ENCODE peak calls at places on chromosomes 11 and 22, in nine cellular contexts. H, J, E, O, U, F, K, Z and B are unnamed samples.

GRCh38 chr22:22952531-22953295 is 65.1 kb downstream of the IGLL5 start:
- DNase-seq in H (no peak), J (no peak), E (no peak), O (no peak), U (no peak), F (no peak), K (no peak), Z (no peak), B (no peak)

GRCh38 chr22:48926663-48927062 is 901.0 kb downstream of the BRD1 start:
- DNase-seq in H (no peak), J (no peak), E (no peak), O (peak), U (peak), F (no peak), K (no peak), Z (no peak), B (no peak)

GRCh38 chr11:2813141-2813908 is 72.2 kb downstream of the CDKN1C start:
- DNase-seq in H (no peak), J (no peak), E (no peak), O (no peak), U (no peak), F (no peak), K (no peak), Z (peak), B (no peak)

GRCh38 chr11:94500181-94500580 is 6.4 kb downstream of the ANKRD49 start:
- DNase-seq in H (no peak), J (no peak), E (no peak), O (no peak), U (no peak), F (no peak), K (no peak), Z (no peak), B (no peak)

GRCh38 chr11:134741453-134742227 is 329.6 kb upstream of the B3GAT1 start:
- DNase-seq in H (peak), J (no peak), E (no peak), O (no peak), U (no peak), F (no peak), K (no peak), Z (no peak), B (no peak)

GRCh38 chr11:116962108-116962507 is 124.7 kb upstream of the APOA1 start:
- DNase-seq in H (no peak), J (no peak), E (no peak), O (no peak), U (no peak), F (no peak), K (no peak), Z (no peak), B (no peak)

GRCh38 chr11:13595166-13595565 is 73.3 kb upstream of the FAR1 start:
- DNase-seq in H (no peak), J (no peak), E (no peak), O (no peak), U (no peak), F (no peak), K (no peak), Z (no peak), B (peak)

GRCh38 chr22:27274770-27275449 is 526.6 kb downstream of the MN1 start:
- DNase-seq in H (no peak), J (no peak), E (no peak), O (no peak), U (no peak), F (no peak), K (no peak), Z (no peak), B (no peak)

GRCh38 chr11:123478352-123478986 is 48.4 kb downstream of the GRAMD1B start:
- DNase-seq in H (peak), J (peak), E (peak), O (peak), U (no peak), F (no peak), K (no peak), Z (no peak), B (peak)

GRCh38 chr22:24067587-24068376 is 56.7 kb downstream of the CABIN1 start:
- DNase-seq in H (no peak), J (no peak), E (no peak), O (peak), U (no peak), F (no peak), K (peak), Z (peak), B (no peak)

GRCh38 chr22:32665676-32666075 is 135.8 kb upstream of the TIMP3 start:
- DNase-seq in H (no peak), J (no peak), E (no peak), O (no peak), U (no peak), F (no peak), K (no peak), Z (no peak), B (no peak)

GRCh38 chr11:26276798-26277424 is 55.0 kb upstream of the ANO3 start:
- DNase-seq in H (no peak), J (peak), E (peak), O (peak), U (no peak), F (peak), K (no peak), Z (no peak), B (peak)

GRCh38 chr11:124098142-124098541 is 17.1 kb upstream of the VWA5A start:
- DNase-seq in H (no peak), J (no peak), E (no peak), O (no peak), U (no peak), F (no peak), K (no peak), Z (no peak), B (no peak)

GRCh38 chr22:28904211-28904808 is 20.9 kb downstream of the ZNRF3 start:
- DNase-seq in H (no peak), J (no peak), E (no peak), O (no peak), U (no peak), F (no peak), K (no peak), Z (no peak), B (no peak)

GRCh38 chr11:11252403-11252802 is 100.6 kb downstream of the CSNK2A3 start:
- DNase-seq in H (no peak), J (no peak), E (no peak), O (no peak), U (no peak), F (no peak), K (no peak), Z (no peak), B (no peak)

GRCh38 chr22:23053912-23054530 is 16.3 kb upstream of the GNAZ start:
- DNase-seq in H (no peak), J (no peak), E (no peak), O (no peak), U (peak), F (no peak), K (peak), Z (peak), B (no peak)

GRCh38 chr11:8963569-8964323 is 496 bp downstream of the TMEM9B start:
- DNase-seq in H (peak), J (peak), E (no peak), O (peak), U (peak), F (peak), K (peak), Z (peak), B (peak)

GRCh38 chr22:38974826-38975175 is 7.3 kb upstream of the APOBEC3B start:
- DNase-seq in H (no peak), J (no peak), E (no peak), O (no peak), U (no peak), F (no peak), K (no peak), Z (no peak), B (no peak)

GRCh38 chr11:93686812-93687211 is 25.3 kb downstream of the CEP295 start:
- DNase-seq in H (no peak), J (no peak), E (no peak), O (no peak), U (no peak), F (no peak), K (no peak), Z (no peak), B (no peak)

GRCh38 chr11:67372993-67373915 is at the start of gene CLCF1:
- DNase-seq in H (peak), J (no peak), E (peak), O (peak), U (no peak), F (no peak), K (no peak), Z (peak), B (peak)

GRCh38 chr22:24105661-24106060 is 75.6 kb upstream of the SUSD2 start:
- DNase-seq in H (no peak), J (no peak), E (no peak), O (no peak), U (no peak), F (no peak), K (no peak), Z (peak), B (no peak)

GRCh38 chr11:3840870-3841425 is at the start of gene RHOG:
- DNase-seq in H (peak), J (peak), E (peak), O (peak), U (peak), F (peak), K (peak), Z (peak), B (peak)

GRCh38 chr11:84857746-84858145 is 769.4 kb downstream of the DLG2 start:
- DNase-seq in H (no peak), J (no peak), E (no peak), O (no peak), U (no peak), F (no peak), K (no peak), Z (no peak), B (no peak)

GRCh38 chr22:26903030-26903856 is 245.9 kb downstream of the MIAT start:
- DNase-seq in H (no peak), J (no peak), E (peak), O (no peak), U (no peak), F (no peak), K (no peak), Z (no peak), B (no peak)

GRCh38 chr11:14703731-14704130 is 60.1 kb downstream of the PDE3B start:
- DNase-seq in H (no peak), J (no peak), E (no peak), O (no peak), U (no peak), F (no peak), K (no peak), Z (no peak), B (no peak)

GRCh38 chr11:71489311-71490043 is 36.5 kb downstream of the NADSYN1 start:
- DNase-seq in H (no peak), J (no peak), E (no peak), O (peak), U (no peak), F (peak), K (peak), Z (no peak), B (peak)

GRCh38 chr22:37782340-37783168 is 25.2 kb upstream of the GCAT start:
- DNase-seq in H (no peak), J (no peak), E (no peak), O (no peak), U (no peak), F (no peak), K (no peak), Z (no peak), B (peak)

GRCh38 chr11:124536520-124536919 is 6.9 kb downstream of the OR8B12 start:
- DNase-seq in H (peak), J (peak), E (no peak), O (no peak), U (no peak), F (no peak), K (no peak), Z (peak), B (no peak)

GRCh38 chr11:19946681-19947080 is 213.6 kb downstream of the DBX1 start:
- DNase-seq in H (no peak), J (no peak), E (no peak), O (no peak), U (no peak), F (no peak), K (no peak), Z (no peak), B (no peak)

GRCh38 chr11:120337133-120337895 is 1.1 kb downstream of the ARHGEF12 start:
- DNase-seq in H (peak), J (peak), E (peak), O (no peak), U (no peak), F (no peak), K (no peak), Z (peak), B (no peak)

GRCh38 chr11:88338223-88338661 is 706 bp upstream of the CTSC start:
- DNase-seq in H (peak), J (peak), E (peak), O (peak), U (no peak), F (no peak), K (no peak), Z (peak), B (peak)

GRCh38 chr11:71153005-71153395 is 99.4 kb downstream of the SHANK2 start:
- DNase-seq in H (no peak), J (no peak), E (peak), O (no peak), U (no peak), F (no peak), K (peak), Z (peak), B (no peak)

GRCh38 chr11:65978391-65979238 is 17.1 kb downstream of the SART1 start:
- DNase-seq in H (no peak), J (no peak), E (no peak), O (no peak), U (no peak), F (no peak), K (no peak), Z (no peak), B (no peak)

GRCh38 chr11:65976216-65977176 is 15.0 kb downstream of the SART1 start:
- DNase-seq in H (no peak), J (no peak), E (peak), O (no peak), U (no peak), F (no peak), K (no peak), Z (no peak), B (no peak)

GRCh38 chr11:65979261-65979759 is 17.8 kb downstream of the SART1 start:
- DNase-seq in H (no peak), J (no peak), E (no peak), O (no peak), U (no peak), F (no peak), K (no peak), Z (no peak), B (no peak)

GRCh38 chr11:65975771-65976170 is 14.2 kb downstream of the SART1 start:
- DNase-seq in H (no peak), J (no peak), E (no peak), O (no peak), U (no peak), F (no peak), K (no peak), Z (no peak), B (no peak)

GRCh38 chr11:65977621-65978390 is 16.3 kb downstream of the SART1 start:
- DNase-seq in H (no peak), J (no peak), E (no peak), O (no peak), U (no peak), F (no peak), K (no peak), Z (no peak), B (no peak)
- TF ChIP-seq POLR2A in H (no peak), J (no peak), E (no peak), O (no peak), U (no peak), F (no peak), K (no peak), Z (no peak), B (no peak)

GRCh38 chr22:17970205-17970708 is 54.1 kb downstream of the MICAL3 start:
- DNase-seq in H (no peak), J (no peak), E (no peak), O (no peak), U (no peak), F (no peak), K (no peak), Z (no peak), B (no peak)
- TF ChIP-seq POLR2A in H (no peak), J (no peak), E (no peak), O (no peak), U (no peak), F (no peak), K (no peak), Z (no peak), B (no peak)

DNA sequence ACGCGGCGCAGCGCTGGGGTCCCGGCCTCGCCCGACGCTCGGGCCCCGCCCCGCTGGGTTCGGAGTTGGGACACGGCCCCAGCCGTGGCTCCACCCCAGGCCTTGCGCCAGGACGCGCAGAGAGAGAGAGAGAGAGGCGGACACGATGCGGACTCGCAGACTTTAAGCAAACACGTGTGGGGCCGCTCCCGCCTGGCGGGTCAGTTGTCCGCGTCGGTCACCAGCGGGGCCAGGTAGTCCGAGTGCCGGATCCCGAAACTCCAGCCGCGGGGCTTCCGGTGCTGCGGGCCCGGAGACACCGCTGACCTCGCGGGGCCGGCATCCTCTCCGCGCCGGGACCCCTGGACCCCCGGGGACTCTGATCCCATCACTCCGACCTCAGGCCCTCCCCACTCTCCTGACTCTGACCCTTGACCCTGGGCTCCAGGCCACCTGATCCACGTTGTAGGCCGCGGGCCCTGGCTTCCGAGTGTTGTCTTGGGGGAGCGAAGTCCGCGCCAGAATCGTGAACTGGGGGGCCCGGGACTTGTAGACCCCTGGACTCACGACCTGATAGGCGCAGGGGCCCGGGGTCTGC is 556 bp upstream of the TYMP start:
- DNase-seq in H (peak), J (peak), E (peak), O (peak), U (no peak), F (peak), K (peak), Z (peak), B (no peak)
- TF ChIP-seq POLR2A in H (no peak), J (peak), E (no peak), O (no peak), U (peak), F (no peak), K (no peak), Z (peak), B (no peak)

GRCh38 chr22:46490538-46490937 is 46.9 kb downstream of the CELSR1 start:
- DNase-seq in H (no peak), J (no peak), E (no peak), O (no peak), U (no peak), F (no peak), K (no peak), Z (no peak), B (no peak)
- TF ChIP-seq POLR2A in H (no peak), J (no peak), E (no peak), O (no peak), U (no peak), F (no peak), K (no peak), Z (no peak), B (no peak)

GRCh38 chr22:43128928-43129424 is 14.2 kb downstream of the MCAT start:
- DNase-seq in H (no peak), J (no peak), E (no peak), O (peak), U (no peak), F (no peak), K (no peak), Z (no peak), B (no peak)

GRCh38 chr22:43126506-43127165 is 16.1 kb downstream of the BIK start:
- DNase-seq in H (no peak), J (no peak), E (no peak), O (peak), U (no peak), F (no peak), K (no peak), Z (no peak), B (peak)

GRCh38 chr22:43129426-43130425 is 13.5 kb downstream of the MCAT start:
- DNase-seq in H (no peak), J (no peak), E (no peak), O (no peak), U (no peak), F (no peak), K (no peak), Z (no peak), B (no peak)

GRCh38 chr22:43128116-43128515 is 15.1 kb downstream of the MCAT start:
- DNase-seq in H (no peak), J (no peak), E (no peak), O (no peak), U (no peak), F (no peak), K (no peak), Z (no peak), B (no peak)

GRCh38 chr22:43127166-43127908 is 15.9 kb downstream of the MCAT start:
- DNase-seq in H (no peak), J (no peak), E (no peak), O (peak), U (no peak), F (no peak), K (no peak), Z (no peak), B (no peak)
- TF ChIP-seq POLR2A in H (no peak), J (no peak), E (no peak), O (no peak), U (no peak), F (no peak), K (no peak), Z (no peak), B (no peak)

DNA sequence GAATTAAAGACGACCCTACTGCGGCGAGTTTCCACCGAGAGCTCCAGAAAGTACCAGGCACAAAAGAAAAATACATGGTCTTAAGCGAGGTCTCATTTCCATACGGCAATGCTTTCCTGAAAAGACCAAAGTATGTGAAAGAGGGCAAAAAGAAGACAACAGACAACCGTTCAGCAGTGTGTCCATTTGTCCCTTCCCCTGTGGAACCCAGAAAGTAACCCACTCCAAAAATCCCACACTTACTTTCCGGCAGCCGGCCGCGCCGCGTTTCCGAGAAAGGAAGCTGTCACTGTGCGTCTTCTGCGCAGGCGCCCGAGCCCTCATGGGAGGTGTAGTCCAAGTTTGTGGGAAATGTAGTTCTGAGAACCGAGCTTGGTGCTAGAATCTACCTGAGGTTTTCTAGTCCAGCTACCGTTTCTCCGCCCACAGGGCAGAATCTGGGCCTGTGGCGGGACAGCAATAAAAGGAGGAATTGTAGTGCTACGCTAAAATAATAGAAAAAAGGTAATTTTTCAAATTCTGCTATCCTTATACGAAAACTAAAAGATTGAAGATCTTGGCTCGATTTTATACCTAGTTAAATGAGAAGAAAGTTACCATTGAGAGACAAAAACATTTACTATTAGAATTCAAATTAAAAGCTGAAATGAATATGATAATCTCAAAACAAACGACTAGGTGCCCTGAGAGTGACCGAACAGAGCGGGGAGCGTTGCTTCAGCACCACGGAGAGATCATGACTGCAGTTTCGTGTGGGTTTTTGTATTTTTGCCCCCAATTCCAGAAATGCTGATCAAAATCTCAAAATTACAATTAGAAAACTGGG is at the start of gene PUS3:
- DNase-seq in H (peak), J (peak), E (peak), O (peak), U (peak), F (peak), K (peak), Z (peak), B (peak)
- TF ChIP-seq POLR2A in H (peak), J (no peak), E (peak), O (no peak), U (no peak), F (peak), K (no peak), Z (peak), B (peak)

GRCh38 chr22:50306753-50307749 is at the start of gene PLXNB2:
- DNase-seq in H (peak), J (peak), E (peak), O (peak), U (no peak), F (peak), K (no peak), Z (peak), B (no peak)
- TF ChIP-seq POLR2A in H (peak), J (no peak), E (peak), O (no peak), U (no peak), F (peak), K (no peak), Z (peak), B (peak)

GRCh38 chr11:64117763-64118459 is 48.0 kb downstream of the MACROD1 start:
- DNase-seq in H (no peak), J (no peak), E (no peak), O (no peak), U (no peak), F (no peak), K (no peak), Z (no peak), B (no peak)
- TF ChIP-seq POLR2A in H (no peak), J (no peak), E (no peak), O (no peak), U (no peak), F (no peak), K (no peak), Z (no peak), B (no peak)

GRCh38 chr11:118618115-118618990 is 10.9 kb downstream of the PHLDB1 start:
- DNase-seq in H (peak), J (no peak), E (peak), O (peak), U (no peak), F (no peak), K (peak), Z (no peak), B (no peak)
- TF ChIP-seq POLR2A in H (no peak), J (no peak), E (no peak), O (no peak), U (no peak), F (no peak), K (no peak), Z (no peak), B (no peak)

GRCh38 chr22:20996598-20997535 is 5.1 kb downstream of the THAP7 start:
- DNase-seq in H (peak), J (no peak), E (no peak), O (no peak), U (no peak), F (no peak), K (no peak), Z (no peak), B (no peak)
- TF ChIP-seq POLR2A in H (no peak), J (no peak), E (no peak), O (no peak), U (no peak), F (peak), K (no peak), Z (no peak), B (no peak)